ENCODE peak calls at places on chromosomes 4 and X, in nine cellular contexts. One of them, this sample, is unnamed.

GRCh38 chr4:139177888-139178609 is 1.0 kb upstream of the ELF2 start:
- DNase-seq in dorsolateral prefrontal cortex: peak
- DNase-seq in gastrocnemius medialis: peak
- DNase-seq in fibroblast of villous mesenchyme: peak
- DNase-seq in cardiac muscle cell: peak
- DNase-seq in brain microvascular endothelial cell: peak
- DNase-seq in AG04449: peak
- DNase-seq in BE2C: peak
- DNase-seq in CD8-positive, alpha-beta T cell: peak
- DNase-seq in this sample: peak

GRCh38 chrX:115562492-115562872 is 1.5 kb downstream of the PLS3 start:
- DNase-seq in dorsolateral prefrontal cortex: no peak
- DNase-seq in gastrocnemius medialis: no peak
- DNase-seq in fibroblast of villous mesenchyme: peak
- DNase-seq in cardiac muscle cell: peak
- DNase-seq in brain microvascular endothelial cell: no peak
- DNase-seq in AG04449: no peak
- DNase-seq in BE2C: peak
- DNase-seq in CD8-positive, alpha-beta T cell: no peak
- DNase-seq in this sample: peak

GRCh38 chr4:24771241-24771640 is 24.1 kb upstream of the SOD3 start:
- DNase-seq in dorsolateral prefrontal cortex: no peak
- DNase-seq in gastrocnemius medialis: no peak
- DNase-seq in fibroblast of villous mesenchyme: peak
- DNase-seq in cardiac muscle cell: no peak
- DNase-seq in brain microvascular endothelial cell: no peak
- DNase-seq in AG04449: no peak
- DNase-seq in BE2C: no peak
- DNase-seq in CD8-positive, alpha-beta T cell: no peak
- DNase-seq in this sample: no peak

GRCh38 chrX:68041110-68041509 is 392.2 kb downstream of the OPHN1 start:
- DNase-seq in dorsolateral prefrontal cortex: no peak
- DNase-seq in gastrocnemius medialis: no peak
- DNase-seq in fibroblast of villous mesenchyme: no peak
- DNase-seq in cardiac muscle cell: no peak
- DNase-seq in brain microvascular endothelial cell: no peak
- DNase-seq in AG04449: no peak
- DNase-seq in BE2C: no peak
- DNase-seq in CD8-positive, alpha-beta T cell: no peak
- DNase-seq in this sample: no peak

GRCh38 chr4:185249105-185249504 is 39.7 kb downstream of the SNX25 start:
- DNase-seq in dorsolateral prefrontal cortex: no peak
- DNase-seq in gastrocnemius medialis: no peak
- DNase-seq in fibroblast of villous mesenchyme: no peak
- DNase-seq in cardiac muscle cell: no peak
- DNase-seq in brain microvascular endothelial cell: no peak
- DNase-seq in AG04449: no peak
- DNase-seq in BE2C: no peak
- DNase-seq in CD8-positive, alpha-beta T cell: no peak
- DNase-seq in this sample: no peak

GRCh38 chrX:18039023-18039422 is 177.9 kb upstream of the RAI2 start:
- DNase-seq in dorsolateral prefrontal cortex: no peak
- DNase-seq in gastrocnemius medialis: no peak
- DNase-seq in fibroblast of villous mesenchyme: no peak
- DNase-seq in cardiac muscle cell: no peak
- DNase-seq in brain microvascular endothelial cell: no peak
- DNase-seq in AG04449: no peak
- DNase-seq in BE2C: no peak
- DNase-seq in CD8-positive, alpha-beta T cell: no peak
- DNase-seq in this sample: no peak

GRCh38 chrX:156008915-156009314 is 11.4 kb downstream of the IL9R start:
- DNase-seq in dorsolateral prefrontal cortex: no peak
- DNase-seq in gastrocnemius medialis: no peak
- DNase-seq in fibroblast of villous mesenchyme: no peak
- DNase-seq in cardiac muscle cell: no peak
- DNase-seq in brain microvascular endothelial cell: no peak
- DNase-seq in AG04449: no peak
- DNase-seq in BE2C: no peak
- DNase-seq in CD8-positive, alpha-beta T cell: no peak
- DNase-seq in this sample: peak

GRCh38 chr4:167452922-167453321 is 218.6 kb upstream of the SPOCK3 start:
- DNase-seq in dorsolateral prefrontal cortex: no peak
- DNase-seq in gastrocnemius medialis: no peak
- DNase-seq in fibroblast of villous mesenchyme: no peak
- DNase-seq in cardiac muscle cell: peak
- DNase-seq in brain microvascular endothelial cell: no peak
- DNase-seq in AG04449: no peak
- DNase-seq in BE2C: peak
- DNase-seq in CD8-positive, alpha-beta T cell: no peak
- DNase-seq in this sample: no peak

GRCh38 chr4:8188743-8189550 is 10.1 kb upstream of the SH3TC1 start:
- DNase-seq in dorsolateral prefrontal cortex: no peak
- DNase-seq in gastrocnemius medialis: peak
- DNase-seq in fibroblast of villous mesenchyme: no peak
- DNase-seq in cardiac muscle cell: no peak
- DNase-seq in brain microvascular endothelial cell: no peak
- DNase-seq in AG04449: no peak
- DNase-seq in BE2C: peak
- DNase-seq in CD8-positive, alpha-beta T cell: no peak
- DNase-seq in this sample: no peak

GRCh38 chrX:149152941-149153340 is 352.2 kb downstream of the IDS start:
- DNase-seq in dorsolateral prefrontal cortex: no peak
- DNase-seq in gastrocnemius medialis: no peak
- DNase-seq in fibroblast of villous mesenchyme: no peak
- DNase-seq in cardiac muscle cell: no peak
- DNase-seq in brain microvascular endothelial cell: no peak
- DNase-seq in AG04449: no peak
- DNase-seq in BE2C: no peak
- DNase-seq in CD8-positive, alpha-beta T cell: no peak
- DNase-seq in this sample: peak

GRCh38 chr4:118850813-118851173 is 14.9 kb upstream of the SEC24D start:
- DNase-seq in dorsolateral prefrontal cortex: no peak
- DNase-seq in gastrocnemius medialis: no peak
- DNase-seq in fibroblast of villous mesenchyme: no peak
- DNase-seq in cardiac muscle cell: no peak
- DNase-seq in brain microvascular endothelial cell: no peak
- DNase-seq in AG04449: no peak
- DNase-seq in BE2C: no peak
- DNase-seq in CD8-positive, alpha-beta T cell: no peak
- DNase-seq in this sample: no peak
- H3K4me3 ChIP-seq in dorsolateral prefrontal cortex: no peak
- H3K4me3 ChIP-seq in gastrocnemius medialis: peak
- H3K4me3 ChIP-seq in fibroblast of villous mesenchyme: peak
- H3K4me3 ChIP-seq in cardiac muscle cell: no peak
- H3K4me3 ChIP-seq in brain microvascular endothelial cell: peak
- H3K4me3 ChIP-seq in AG04449: peak
- H3K4me3 ChIP-seq in BE2C: no peak
- H3K4me3 ChIP-seq in CD8-positive, alpha-beta T cell: peak
- H3K4me3 ChIP-seq in this sample: peak

DNA sequence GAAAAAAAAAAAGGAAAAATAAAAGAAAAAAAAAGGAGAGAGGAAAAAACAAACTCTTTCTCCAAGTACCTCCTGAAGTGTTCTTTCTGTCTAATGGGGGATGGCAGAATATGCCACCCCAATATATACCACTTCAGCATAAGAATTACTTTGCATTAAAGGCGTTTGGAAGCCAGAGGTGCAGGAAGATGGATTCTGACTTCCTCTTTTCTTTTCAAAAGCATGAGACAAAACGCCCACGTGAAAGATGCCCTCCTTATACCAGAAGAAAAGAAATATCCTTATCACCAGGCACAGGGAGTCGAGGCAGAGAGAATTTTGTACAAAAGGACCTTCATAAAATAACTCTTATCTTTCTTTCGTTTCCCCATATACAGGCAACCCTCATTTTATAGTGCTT is 40.9 kb downstream of the COX18 start:
- DNase-seq in dorsolateral prefrontal cortex: no peak
- DNase-seq in gastrocnemius medialis: no peak
- DNase-seq in fibroblast of villous mesenchyme: no peak
- DNase-seq in cardiac muscle cell: no peak
- DNase-seq in brain microvascular endothelial cell: no peak
- DNase-seq in AG04449: no peak
- DNase-seq in BE2C: no peak
- DNase-seq in CD8-positive, alpha-beta T cell: no peak
- DNase-seq in this sample: no peak
- TF ChIP-seq CTCF in dorsolateral prefrontal cortex: no peak
- TF ChIP-seq CTCF in gastrocnemius medialis: no peak
- TF ChIP-seq CTCF in fibroblast of villous mesenchyme: no peak
- TF ChIP-seq CTCF in cardiac muscle cell: no peak
- TF ChIP-seq CTCF in brain microvascular endothelial cell: no peak
- TF ChIP-seq CTCF in AG04449: no peak
- TF ChIP-seq CTCF in BE2C: no peak
- TF ChIP-seq CTCF in CD8-positive, alpha-beta T cell: no peak
- TF ChIP-seq CTCF in this sample: no peak

DNA sequence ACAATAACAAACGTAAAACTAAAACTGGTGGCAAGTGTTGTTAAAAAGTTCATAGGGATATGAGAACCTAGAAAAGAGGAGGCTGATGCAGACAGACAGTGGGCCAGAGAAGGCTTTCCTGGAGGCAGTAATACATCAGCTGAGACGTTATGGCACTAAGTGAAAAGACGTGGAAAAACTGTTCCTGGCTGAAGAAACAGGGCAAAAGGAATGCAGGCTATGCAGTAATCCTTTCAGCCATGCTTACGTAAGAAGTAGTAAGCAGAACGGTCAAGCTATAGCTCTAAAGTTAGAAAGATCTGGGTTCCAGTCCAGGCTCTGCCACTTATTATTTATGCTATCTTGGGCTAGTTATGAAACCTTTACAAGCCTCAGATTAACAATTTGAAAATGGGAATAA is 6.4 kb downstream of the LAMTOR3 start:
- DNase-seq in dorsolateral prefrontal cortex: no peak
- DNase-seq in gastrocnemius medialis: no peak
- DNase-seq in fibroblast of villous mesenchyme: peak
- DNase-seq in cardiac muscle cell: no peak
- DNase-seq in brain microvascular endothelial cell: no peak
- DNase-seq in AG04449: no peak
- DNase-seq in BE2C: no peak
- DNase-seq in CD8-positive, alpha-beta T cell: no peak
- DNase-seq in this sample: peak
- H3K4me3 ChIP-seq in dorsolateral prefrontal cortex: no peak
- H3K4me3 ChIP-seq in gastrocnemius medialis: no peak
- H3K4me3 ChIP-seq in fibroblast of villous mesenchyme: no peak
- H3K4me3 ChIP-seq in cardiac muscle cell: no peak
- H3K4me3 ChIP-seq in brain microvascular endothelial cell: no peak
- H3K4me3 ChIP-seq in AG04449: no peak
- H3K4me3 ChIP-seq in BE2C: no peak
- H3K4me3 ChIP-seq in CD8-positive, alpha-beta T cell: no peak
- H3K4me3 ChIP-seq in this sample: no peak

GRCh38 chr4:180456928-180457327 is 1786.3 kb upstream of the TENM3 start:
- DNase-seq in dorsolateral prefrontal cortex: no peak
- DNase-seq in gastrocnemius medialis: no peak
- DNase-seq in fibroblast of villous mesenchyme: no peak
- DNase-seq in cardiac muscle cell: no peak
- DNase-seq in brain microvascular endothelial cell: no peak
- DNase-seq in AG04449: no peak
- DNase-seq in BE2C: peak
- DNase-seq in CD8-positive, alpha-beta T cell: no peak
- DNase-seq in this sample: no peak
- TF ChIP-seq CTCF in dorsolateral prefrontal cortex: no peak
- TF ChIP-seq CTCF in gastrocnemius medialis: no peak
- TF ChIP-seq CTCF in fibroblast of villous mesenchyme: no peak
- TF ChIP-seq CTCF in cardiac muscle cell: no peak
- TF ChIP-seq CTCF in brain microvascular endothelial cell: peak
- TF ChIP-seq CTCF in AG04449: no peak
- TF ChIP-seq CTCF in BE2C: peak
- TF ChIP-seq CTCF in CD8-positive, alpha-beta T cell: no peak
- TF ChIP-seq CTCF in this sample: no peak

GRCh38 chrX:48917139-48917980 is 1.5 kb downstream of the PIM2 start:
- DNase-seq in dorsolateral prefrontal cortex: peak
- DNase-seq in gastrocnemius medialis: peak
- DNase-seq in fibroblast of villous mesenchyme: peak
- DNase-seq in cardiac muscle cell: peak
- DNase-seq in brain microvascular endothelial cell: peak
- DNase-seq in AG04449: peak
- DNase-seq in BE2C: peak
- DNase-seq in CD8-positive, alpha-beta T cell: peak
- DNase-seq in this sample: peak

GRCh38 chrX:48919947-48920712 is 1.3 kb upstream of the PIM2 start:
- DNase-seq in dorsolateral prefrontal cortex: no peak
- DNase-seq in gastrocnemius medialis: no peak
- DNase-seq in fibroblast of villous mesenchyme: no peak
- DNase-seq in cardiac muscle cell: no peak
- DNase-seq in brain microvascular endothelial cell: no peak
- DNase-seq in AG04449: no peak
- DNase-seq in BE2C: no peak
- DNase-seq in CD8-positive, alpha-beta T cell: no peak
- DNase-seq in this sample: no peak

GRCh38 chrX:48918303-48918643 is 551 bp downstream of the PIM2 start:
- DNase-seq in dorsolateral prefrontal cortex: no peak
- DNase-seq in gastrocnemius medialis: no peak
- DNase-seq in fibroblast of villous mesenchyme: no peak
- DNase-seq in cardiac muscle cell: no peak
- DNase-seq in brain microvascular endothelial cell: no peak
- DNase-seq in AG04449: no peak
- DNase-seq in BE2C: no peak
- DNase-seq in CD8-positive, alpha-beta T cell: no peak
- DNase-seq in this sample: no peak

GRCh38 chrX:48919360-48919821 is 567 bp upstream of the PIM2 start:
- DNase-seq in dorsolateral prefrontal cortex: no peak
- DNase-seq in gastrocnemius medialis: no peak
- DNase-seq in fibroblast of villous mesenchyme: no peak
- DNase-seq in cardiac muscle cell: no peak
- DNase-seq in brain microvascular endothelial cell: no peak
- DNase-seq in AG04449: no peak
- DNase-seq in BE2C: no peak
- DNase-seq in CD8-positive, alpha-beta T cell: no peak
- DNase-seq in this sample: peak

GRCh38 chrX:48918644-48919340 is at the start of gene PIM2:
- DNase-seq in dorsolateral prefrontal cortex: peak
- DNase-seq in gastrocnemius medialis: peak
- DNase-seq in fibroblast of villous mesenchyme: peak
- DNase-seq in cardiac muscle cell: peak
- DNase-seq in brain microvascular endothelial cell: peak
- DNase-seq in AG04449: no peak
- DNase-seq in BE2C: peak
- DNase-seq in CD8-positive, alpha-beta T cell: peak
- DNase-seq in this sample: peak
- H3K4me3 ChIP-seq in dorsolateral prefrontal cortex: peak
- H3K4me3 ChIP-seq in gastrocnemius medialis: peak
- H3K4me3 ChIP-seq in fibroblast of villous mesenchyme: peak
- H3K4me3 ChIP-seq in cardiac muscle cell: peak
- H3K4me3 ChIP-seq in brain microvascular endothelial cell: peak
- H3K4me3 ChIP-seq in AG04449: peak
- H3K4me3 ChIP-seq in BE2C: peak
- H3K4me3 ChIP-seq in CD8-positive, alpha-beta T cell: peak
- H3K4me3 ChIP-seq in this sample: peak

DNA sequence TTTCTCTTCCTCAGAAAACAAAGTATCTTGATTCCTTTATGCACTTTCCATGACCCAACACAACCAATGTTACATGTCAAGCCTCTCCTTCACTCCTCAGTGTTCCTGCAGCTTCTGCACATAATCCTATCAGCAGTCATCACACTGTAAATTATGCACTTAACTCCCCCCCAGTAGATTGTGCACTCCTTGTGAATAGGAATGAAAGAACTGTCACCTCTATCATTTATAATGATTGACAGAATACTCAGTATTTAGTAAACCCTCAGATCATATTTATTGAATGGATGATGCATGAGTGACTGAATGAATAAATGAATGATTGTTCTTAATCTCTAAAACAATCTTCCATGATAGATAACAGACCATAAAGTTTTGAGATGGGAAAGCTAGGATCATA is 253.3 kb downstream of the HS3ST1 start:
- DNase-seq in dorsolateral prefrontal cortex: no peak
- DNase-seq in gastrocnemius medialis: no peak
- DNase-seq in fibroblast of villous mesenchyme: no peak
- DNase-seq in cardiac muscle cell: no peak
- DNase-seq in brain microvascular endothelial cell: no peak
- DNase-seq in AG04449: no peak
- DNase-seq in BE2C: no peak
- DNase-seq in CD8-positive, alpha-beta T cell: no peak
- DNase-seq in this sample: no peak
- TF ChIP-seq CTCF in dorsolateral prefrontal cortex: no peak
- TF ChIP-seq CTCF in gastrocnemius medialis: no peak
- TF ChIP-seq CTCF in fibroblast of villous mesenchyme: no peak
- TF ChIP-seq CTCF in cardiac muscle cell: no peak
- TF ChIP-seq CTCF in brain microvascular endothelial cell: no peak
- TF ChIP-seq CTCF in AG04449: no peak
- TF ChIP-seq CTCF in BE2C: no peak
- TF ChIP-seq CTCF in CD8-positive, alpha-beta T cell: no peak
- TF ChIP-seq CTCF in this sample: no peak

This sample was measured in choroid plexus epithelial cell.